ENCODE peak calls at places on chromosome 14, in ten cellular contexts. One of them, this sample, is unnamed.

GRCh38 chr14:101937926-101938767 is 26.2 kb upstream of the DYNC1H1 start:
- DNase-seq in IMR-90: no peak
- DNase-seq in mucosa of descending colon: no peak
- DNase-seq in right atrium auricular region: no peak
- DNase-seq in CD8-positive, alpha-beta T cell: no peak
- DNase-seq in osteoblast: no peak
- DNase-seq in upper lobe of left lung: no peak
- DNase-seq in sigmoid colon: peak; percentile 49
- DNase-seq in tibial nerve: no peak
- DNase-seq in esophagus muscularis mucosa: no peak
- DNase-seq in this sample: no peak

GRCh38 chr14:93976477-93977057 is at the start of gene ASB2:
- DNase-seq in IMR-90: peak; percentile 52
- DNase-seq in mucosa of descending colon: peak; percentile 18
- DNase-seq in right atrium auricular region: peak; percentile 66
- DNase-seq in CD8-positive, alpha-beta T cell: no peak
- DNase-seq in osteoblast: peak; percentile 74
- DNase-seq in upper lobe of left lung: no peak
- DNase-seq in sigmoid colon: peak; percentile 92
- DNase-seq in tibial nerve: no peak
- DNase-seq in esophagus muscularis mucosa: no peak
- DNase-seq in this sample: peak; percentile 41

GRCh38 chr14:101900253-101900652 is 64.1 kb upstream of the DYNC1H1 start:
- DNase-seq in IMR-90: no peak
- DNase-seq in mucosa of descending colon: no peak
- DNase-seq in right atrium auricular region: no peak
- DNase-seq in CD8-positive, alpha-beta T cell: no peak
- DNase-seq in osteoblast: no peak
- DNase-seq in upper lobe of left lung: no peak
- DNase-seq in sigmoid colon: no peak
- DNase-seq in tibial nerve: no peak
- DNase-seq in esophagus muscularis mucosa: no peak
- DNase-seq in this sample: no peak

GRCh38 chr14:73771848-73772705 is 57.9 kb upstream of the PNMA1 start:
- DNase-seq in IMR-90: peak; percentile 86
- DNase-seq in mucosa of descending colon: peak; percentile 90
- DNase-seq in right atrium auricular region: no peak
- DNase-seq in CD8-positive, alpha-beta T cell: peak; percentile 75
- DNase-seq in osteoblast: no peak
- DNase-seq in upper lobe of left lung: peak; percentile 78
- DNase-seq in sigmoid colon: no peak
- DNase-seq in tibial nerve: no peak
- DNase-seq in esophagus muscularis mucosa: no peak
- DNase-seq in this sample: no peak

GRCh38 chr14:61475316-61475715 is 153.9 kb downstream of the PRKCH start:
- DNase-seq in IMR-90: peak; percentile 84
- DNase-seq in mucosa of descending colon: no peak
- DNase-seq in right atrium auricular region: no peak
- DNase-seq in CD8-positive, alpha-beta T cell: peak; percentile 39
- DNase-seq in osteoblast: no peak
- DNase-seq in upper lobe of left lung: no peak
- DNase-seq in sigmoid colon: no peak
- DNase-seq in tibial nerve: no peak
- DNase-seq in esophagus muscularis mucosa: no peak
- DNase-seq in this sample: no peak

GRCh38 chr14:57383125-57383524 is 7.3 kb upstream of the NAA30 start:
- DNase-seq in IMR-90: no peak
- DNase-seq in mucosa of descending colon: no peak
- DNase-seq in right atrium auricular region: no peak
- DNase-seq in CD8-positive, alpha-beta T cell: no peak
- DNase-seq in osteoblast: no peak
- DNase-seq in upper lobe of left lung: no peak
- DNase-seq in sigmoid colon: no peak
- DNase-seq in tibial nerve: no peak
- DNase-seq in esophagus muscularis mucosa: no peak
- DNase-seq in this sample: no peak

GRCh38 chr14:53062856-53063255 is 90.3 kb downstream of the DDHD1 start:
- DNase-seq in IMR-90: peak; percentile 70
- DNase-seq in mucosa of descending colon: no peak
- DNase-seq in right atrium auricular region: no peak
- DNase-seq in CD8-positive, alpha-beta T cell: no peak
- DNase-seq in osteoblast: no peak
- DNase-seq in upper lobe of left lung: no peak
- DNase-seq in sigmoid colon: no peak
- DNase-seq in tibial nerve: no peak
- DNase-seq in esophagus muscularis mucosa: no peak
- DNase-seq in this sample: no peak

GRCh38 chr14:92315050-92315785 is 7.7 kb upstream of the SLC24A4 start:
- DNase-seq in IMR-90: no peak
- DNase-seq in mucosa of descending colon: no peak
- DNase-seq in right atrium auricular region: no peak
- DNase-seq in CD8-positive, alpha-beta T cell: no peak
- DNase-seq in osteoblast: no peak
- DNase-seq in upper lobe of left lung: no peak
- DNase-seq in sigmoid colon: no peak
- DNase-seq in tibial nerve: no peak
- DNase-seq in esophagus muscularis mucosa: no peak
- DNase-seq in this sample: no peak

GRCh38 chr14:53002576-53002975 is 51.7 kb upstream of the FERMT2 start:
- DNase-seq in IMR-90: peak; percentile 19
- DNase-seq in mucosa of descending colon: no peak
- DNase-seq in right atrium auricular region: no peak
- DNase-seq in CD8-positive, alpha-beta T cell: no peak
- DNase-seq in osteoblast: peak; percentile 25
- DNase-seq in upper lobe of left lung: no peak
- DNase-seq in sigmoid colon: no peak
- DNase-seq in tibial nerve: no peak
- DNase-seq in esophagus muscularis mucosa: no peak
- DNase-seq in this sample: no peak

GRCh38 chr14:88005978-88006851 is 1.3 kb downstream of the GPR65 start:
- DNase-seq in IMR-90: no peak
- DNase-seq in mucosa of descending colon: no peak
- DNase-seq in right atrium auricular region: no peak
- DNase-seq in CD8-positive, alpha-beta T cell: peak; percentile 71
- DNase-seq in osteoblast: no peak
- DNase-seq in upper lobe of left lung: peak; percentile 67
- DNase-seq in sigmoid colon: no peak
- DNase-seq in tibial nerve: no peak
- DNase-seq in esophagus muscularis mucosa: no peak
- DNase-seq in this sample: no peak

GRCh38 chr14:105064721-105065143 is 498 bp downstream of the GPR132 start:
- DNase-seq in IMR-90: peak; percentile 69
- DNase-seq in mucosa of descending colon: peak; percentile 80
- DNase-seq in right atrium auricular region: no peak
- DNase-seq in CD8-positive, alpha-beta T cell: no peak
- DNase-seq in osteoblast: peak; percentile 93
- DNase-seq in upper lobe of left lung: peak; percentile 75
- DNase-seq in sigmoid colon: peak; percentile 67
- DNase-seq in tibial nerve: no peak
- DNase-seq in esophagus muscularis mucosa: no peak
- DNase-seq in this sample: peak; percentile 68

GRCh38 chr14:23103581-23103980 is 1.2 kb downstream of the CIROP start:
- DNase-seq in IMR-90: no peak
- DNase-seq in mucosa of descending colon: no peak
- DNase-seq in right atrium auricular region: no peak
- DNase-seq in CD8-positive, alpha-beta T cell: no peak
- DNase-seq in osteoblast: no peak
- DNase-seq in upper lobe of left lung: no peak
- DNase-seq in sigmoid colon: no peak
- DNase-seq in tibial nerve: no peak
- DNase-seq in esophagus muscularis mucosa: no peak
- DNase-seq in this sample: no peak

GRCh38 chr14:35877276-35877675 is 51.1 kb downstream of the BRMS1L start:
- DNase-seq in IMR-90: no peak
- DNase-seq in mucosa of descending colon: no peak
- DNase-seq in right atrium auricular region: no peak
- DNase-seq in CD8-positive, alpha-beta T cell: no peak
- DNase-seq in osteoblast: no peak
- DNase-seq in upper lobe of left lung: no peak
- DNase-seq in sigmoid colon: no peak
- DNase-seq in tibial nerve: no peak
- DNase-seq in esophagus muscularis mucosa: no peak
- DNase-seq in this sample: no peak

GRCh38 chr14:32244404-32244803 is 41.3 kb upstream of the RNU6-8 start:
- DNase-seq in IMR-90: no peak
- DNase-seq in mucosa of descending colon: no peak
- DNase-seq in right atrium auricular region: no peak
- DNase-seq in CD8-positive, alpha-beta T cell: no peak
- DNase-seq in osteoblast: no peak
- DNase-seq in upper lobe of left lung: no peak
- DNase-seq in sigmoid colon: no peak
- DNase-seq in tibial nerve: no peak
- DNase-seq in esophagus muscularis mucosa: no peak
- DNase-seq in this sample: no peak
- TF ChIP-seq CTCF in IMR-90: peak; percentile 29
- TF ChIP-seq CTCF in mucosa of descending colon: no peak
- TF ChIP-seq CTCF in right atrium auricular region: no peak
- TF ChIP-seq CTCF in CD8-positive, alpha-beta T cell: no peak
- TF ChIP-seq CTCF in osteoblast: peak; percentile 46
- TF ChIP-seq CTCF in upper lobe of left lung: no peak
- TF ChIP-seq CTCF in sigmoid colon: no peak
- TF ChIP-seq CTCF in tibial nerve: no peak
- TF ChIP-seq CTCF in esophagus muscularis mucosa: no peak
- TF ChIP-seq CTCF in this sample: no peak

GRCh38 chr14:51691176-51691575 is 39.5 kb downstream of the FRMD6 start:
- DNase-seq in IMR-90: peak; percentile 72
- DNase-seq in mucosa of descending colon: no peak
- DNase-seq in right atrium auricular region: no peak
- DNase-seq in CD8-positive, alpha-beta T cell: no peak
- DNase-seq in osteoblast: peak; percentile 42
- DNase-seq in upper lobe of left lung: no peak
- DNase-seq in sigmoid colon: no peak
- DNase-seq in tibial nerve: no peak
- DNase-seq in esophagus muscularis mucosa: no peak
- DNase-seq in this sample: no peak

GRCh38 chr14:51697848-51698247 is 46.1 kb downstream of the FRMD6 start:
- DNase-seq in IMR-90: no peak
- DNase-seq in mucosa of descending colon: no peak
- DNase-seq in right atrium auricular region: no peak
- DNase-seq in CD8-positive, alpha-beta T cell: no peak
- DNase-seq in osteoblast: no peak
- DNase-seq in upper lobe of left lung: no peak
- DNase-seq in sigmoid colon: no peak
- DNase-seq in tibial nerve: no peak
- DNase-seq in esophagus muscularis mucosa: no peak
- DNase-seq in this sample: no peak

GRCh38 chr14:51692646-51693045 is 40.9 kb downstream of the FRMD6 start:
- DNase-seq in IMR-90: peak; percentile 47
- DNase-seq in mucosa of descending colon: no peak
- DNase-seq in right atrium auricular region: no peak
- DNase-seq in CD8-positive, alpha-beta T cell: no peak
- DNase-seq in osteoblast: peak; percentile 62
- DNase-seq in upper lobe of left lung: no peak
- DNase-seq in sigmoid colon: no peak
- DNase-seq in tibial nerve: no peak
- DNase-seq in esophagus muscularis mucosa: no peak
- DNase-seq in this sample: no peak
- H3K4me3 ChIP-seq in IMR-90: no peak overlapping the region
- H3K4me3 ChIP-seq in mucosa of descending colon: no peak overlapping the region
- H3K4me3 ChIP-seq in right atrium auricular region: no peak overlapping the region
- H3K4me3 ChIP-seq in CD8-positive, alpha-beta T cell: no peak overlapping the region
- H3K4me3 ChIP-seq in osteoblast: no peak overlapping the region
- H3K4me3 ChIP-seq in upper lobe of left lung: no peak overlapping the region
- H3K4me3 ChIP-seq in sigmoid colon: no peak overlapping the region
- H3K4me3 ChIP-seq in tibial nerve: no peak overlapping the region
- H3K4me3 ChIP-seq in esophagus muscularis mucosa: no peak overlapping the region
- H3K4me3 ChIP-seq in this sample: no peak overlapping the region

DNA sequence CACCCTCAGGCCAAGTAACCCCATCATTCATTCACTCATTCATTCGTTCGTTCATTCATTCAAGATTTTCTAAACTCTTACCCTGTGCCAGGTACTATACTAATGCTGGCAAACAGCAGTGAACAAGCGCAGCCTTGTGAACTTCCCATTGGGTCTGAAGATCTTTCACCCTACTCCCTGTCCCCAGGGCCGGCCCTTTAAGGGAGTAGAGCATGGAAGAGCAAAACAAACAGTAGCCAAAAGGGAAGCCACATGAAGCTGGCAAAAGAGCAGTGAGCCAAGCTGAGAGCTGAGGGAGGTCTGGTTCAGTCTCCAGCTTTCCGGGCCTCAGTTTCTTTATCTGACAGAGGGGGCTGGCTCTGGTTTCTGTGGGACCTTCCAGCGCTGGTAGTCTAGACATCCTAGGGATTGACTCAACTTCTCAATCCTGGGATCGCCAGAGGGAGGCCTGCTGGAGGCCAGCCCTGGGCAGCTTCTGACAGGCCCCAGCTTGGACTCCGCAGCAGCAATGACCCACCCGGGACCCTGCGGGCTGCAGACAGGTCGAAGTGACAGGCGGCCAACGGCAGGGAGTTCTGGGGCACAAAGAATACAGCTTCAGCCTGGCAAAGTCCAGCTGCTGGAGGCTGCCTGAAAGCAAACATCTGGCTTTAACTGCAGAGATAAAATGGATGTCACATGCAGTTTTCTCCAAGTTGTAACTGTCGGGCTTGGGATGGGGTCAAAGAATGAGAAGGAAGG is 27.1 kb downstream of the ACTN1 start:
- DNase-seq in IMR-90: no peak
- DNase-seq in mucosa of descending colon: peak; percentile 51
- DNase-seq in right atrium auricular region: no peak
- DNase-seq in CD8-positive, alpha-beta T cell: no peak
- DNase-seq in osteoblast: no peak
- DNase-seq in upper lobe of left lung: no peak
- DNase-seq in sigmoid colon: peak; percentile 77
- DNase-seq in tibial nerve: no peak
- DNase-seq in esophagus muscularis mucosa: no peak
- DNase-seq in this sample: no peak
- H3K4me1 ChIP-seq in IMR-90: peaks cover 66% of the 10 kb centered on the region
- H3K4me1 ChIP-seq in mucosa of descending colon: peaks cover 67% of the 10 kb centered on the region
- H3K4me1 ChIP-seq in right atrium auricular region: peaks cover 100% of the 10 kb centered on the region
- H3K4me1 ChIP-seq in CD8-positive, alpha-beta T cell: peaks cover 95% of the 10 kb centered on the region
- H3K4me1 ChIP-seq in osteoblast: peaks cover 94% of the 10 kb centered on the region
- H3K4me1 ChIP-seq in upper lobe of left lung: peaks cover 53% of the 10 kb centered on the region
- H3K4me1 ChIP-seq in sigmoid colon: peaks cover 97% of the 10 kb centered on the region
- H3K4me1 ChIP-seq in tibial nerve: no peaks in the 10 kb centered on the region
- H3K4me1 ChIP-seq in esophagus muscularis mucosa: peaks cover 100% of the 10 kb centered on the region
- H3K4me1 ChIP-seq in this sample: peaks cover 100% of the 10 kb centered on the region

DNA sequence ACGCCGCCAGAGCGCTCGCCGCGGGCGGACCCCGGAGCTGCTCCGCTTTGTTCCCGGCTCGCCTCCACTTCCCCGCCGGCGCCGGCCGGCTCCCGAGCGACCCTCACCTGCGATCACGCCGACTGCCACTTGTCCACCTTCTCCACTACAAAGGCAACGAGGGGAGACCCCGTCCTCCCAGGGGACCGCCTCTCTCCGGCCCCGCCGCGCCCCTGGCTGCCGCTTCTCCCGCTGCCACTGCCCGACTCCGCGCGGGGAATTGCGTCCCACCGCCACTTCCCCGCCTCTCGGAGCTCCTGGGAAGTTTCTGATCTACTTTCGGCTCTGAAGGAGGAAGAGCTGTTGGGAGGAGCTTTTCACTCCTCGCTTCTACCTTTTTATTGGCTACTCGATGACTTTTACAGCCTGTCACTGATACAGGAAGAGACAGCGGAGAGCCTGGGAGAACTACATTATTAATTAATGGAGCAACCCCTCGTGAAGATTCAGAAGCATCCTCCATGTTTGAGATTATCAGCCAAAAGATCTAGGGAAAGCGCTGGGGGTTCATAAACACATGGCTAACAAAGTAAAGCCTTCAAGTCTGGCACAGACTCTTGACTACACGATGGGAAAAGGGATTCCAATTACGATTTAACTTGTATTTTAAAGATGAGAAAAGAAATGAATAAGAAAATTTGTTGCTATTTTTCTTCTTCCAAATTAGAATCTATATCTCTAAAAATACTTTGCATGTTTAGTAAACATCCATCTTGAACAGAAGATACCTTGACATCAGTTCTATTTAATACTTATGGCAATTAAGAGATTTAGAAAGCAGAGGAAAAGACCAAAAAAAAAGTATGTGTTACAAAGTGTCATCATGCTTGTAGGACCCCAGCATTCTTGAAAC is at the start of gene BAZ1A:
- DNase-seq in IMR-90: peak; percentile 91
- DNase-seq in mucosa of descending colon: peak; percentile 75
- DNase-seq in right atrium auricular region: peak; percentile 70
- DNase-seq in CD8-positive, alpha-beta T cell: peak; percentile 59
- DNase-seq in osteoblast: peak; percentile 95
- DNase-seq in upper lobe of left lung: peak; percentile 73
- DNase-seq in sigmoid colon: peak; percentile 83
- DNase-seq in tibial nerve: peak; percentile 18
- DNase-seq in esophagus muscularis mucosa: peak; percentile 92
- DNase-seq in this sample: peak; percentile 82
- TF ChIP-seq CTCF in IMR-90: peak; percentile 8
- TF ChIP-seq CTCF in mucosa of descending colon: no peak
- TF ChIP-seq CTCF in right atrium auricular region: no peak
- TF ChIP-seq CTCF in CD8-positive, alpha-beta T cell: no peak
- TF ChIP-seq CTCF in osteoblast: no peak
- TF ChIP-seq CTCF in upper lobe of left lung: peak; percentile 40
- TF ChIP-seq CTCF in sigmoid colon: no peak
- TF ChIP-seq CTCF in tibial nerve: peak; percentile 49
- TF ChIP-seq CTCF in esophagus muscularis mucosa: no peak
- TF ChIP-seq CTCF in this sample: peak; percentile 28